ENCODE peak calls at places on chromosomes 7 and 10, in six cellular contexts. D is A549, M is HepG2, K is IMR-90, J is K562, E is GM12878. I is an unnamed sample.

GRCh38 chr10:72045586-72045985 is 42.8 kb downstream of the SPOCK2 start:
- DNase-seq in D (no peak), M (no peak), K (no peak), J (no peak), E (no peak), I (no peak)

GRCh38 chr10:127600479-127600878 is 51.4 kb downstream of the NPS start:
- DNase-seq in D (no peak), M (peak; percentile 9), K (no peak), J (no peak), E (no peak), I (no peak)

GRCh38 chr10:15293862-15294835 is 76.9 kb downstream of the FAM171A1 start:
- DNase-seq in D (no peak), M (no peak), K (peak; percentile 25), J (no peak), E (no peak), I (no peak)

GRCh38 chr7:76225379-76225778 is 23.7 kb downstream of the SRRM3 start:
- DNase-seq in D (no peak), M (no peak), K (peak; percentile 23), J (peak; percentile 77), E (no peak), I (peak; percentile 40)

GRCh38 chr10:123134058-123134914 is 1.5 kb upstream of the HMX3 start:
- DNase-seq in D (no peak), M (no peak), K (no peak), J (peak; percentile 20), E (no peak), I (no peak)

GRCh38 chr10:78650122-78650521 is 418.6 kb upstream of the ZMIZ1 start:
- DNase-seq in D (no peak), M (no peak), K (peak; percentile 28), J (no peak), E (no peak), I (no peak)

GRCh38 chr7:20598479-20599419 is 16.7 kb upstream of the ABCB5 start:
- DNase-seq in D (peak; percentile 71), M (peak; percentile 35), K (peak; percentile 71), J (peak; percentile 38), E (peak; percentile 43), I (peak; percentile 49)

GRCh38 chr7:1278543-1278942 is 45.9 kb downstream of the UNCX start:
- DNase-seq in D (no peak), M (no peak), K (no peak), J (no peak), E (no peak), I (no peak)

GRCh38 chr10:110772454-110773025 is 99.2 kb upstream of the PDCD4 start:
- DNase-seq in D (no peak), M (no peak), K (no peak), J (no peak), E (no peak), I (no peak)

GRCh38 chr10:58264780-58265179 is 2.9 kb downstream of the IPMK start:
- DNase-seq in D (no peak), M (no peak), K (no peak), J (no peak), E (no peak), I (peak; percentile 15)

GRCh38 chr7:115229401-115230083 is 307.6 kb downstream of the MDFIC start:
- DNase-seq in D (no peak), M (peak; percentile 1), K (no peak), J (no peak), E (no peak), I (no peak)

GRCh38 chr7:128763541-128763940 is 12.1 kb downstream of the OPN1SW start:
- DNase-seq in D (no peak), M (no peak), K (no peak), J (no peak), E (no peak), I (no peak)

GRCh38 chr10:132407243-132407746 is 10.3 kb downstream of the PWWP2B start:
- DNase-seq in D (no peak), M (peak; percentile 58), K (no peak), J (no peak), E (no peak), I (no peak)

GRCh38 chr10:108147346-108147745 is 982.8 kb upstream of the SORCS1 start:
- DNase-seq in D (no peak), M (no peak), K (no peak), J (no peak), E (no peak), I (no peak)

GRCh38 chr10:122154733-122155366 is 116.2 kb upstream of the BTBD16 start:
- DNase-seq in D (no peak), M (no peak), K (peak; percentile 83), J (peak; percentile 12), E (no peak), I (no peak)

GRCh38 chr10:47396311-47396717 is 12.2 kb upstream of the ZNF488 start:
- DNase-seq in D (no peak), M (peak; percentile 18), K (no peak), J (no peak), E (no peak), I (no peak)

GRCh38 chr10:1364151-1364910 is 308.1 kb downstream of the WDR37 start:
- DNase-seq in D (no peak), M (no peak), K (no peak), J (no peak), E (no peak), I (no peak)

GRCh38 chr10:3124412-3125175 is 48.0 kb downstream of the PITRM1 start:
- DNase-seq in D (no peak), M (no peak), K (no peak), J (no peak), E (no peak), I (no peak)

GRCh38 chr10:3119796-3120459 is 52.6 kb downstream of the PFKP start:
- DNase-seq in D (peak; percentile 56), M (no peak), K (peak; percentile 25), J (peak; percentile 51), E (no peak), I (peak; percentile 66)

GRCh38 chr10:3122034-3122433 is 50.5 kb downstream of the PITRM1 start:
- DNase-seq in D (no peak), M (no peak), K (no peak), J (no peak), E (no peak), I (no peak)

GRCh38 chr10:3123571-3124411 is 48.8 kb downstream of the PITRM1 start:
- DNase-seq in D (no peak), M (no peak), K (no peak), J (no peak), E (no peak), I (no peak)

DNA sequence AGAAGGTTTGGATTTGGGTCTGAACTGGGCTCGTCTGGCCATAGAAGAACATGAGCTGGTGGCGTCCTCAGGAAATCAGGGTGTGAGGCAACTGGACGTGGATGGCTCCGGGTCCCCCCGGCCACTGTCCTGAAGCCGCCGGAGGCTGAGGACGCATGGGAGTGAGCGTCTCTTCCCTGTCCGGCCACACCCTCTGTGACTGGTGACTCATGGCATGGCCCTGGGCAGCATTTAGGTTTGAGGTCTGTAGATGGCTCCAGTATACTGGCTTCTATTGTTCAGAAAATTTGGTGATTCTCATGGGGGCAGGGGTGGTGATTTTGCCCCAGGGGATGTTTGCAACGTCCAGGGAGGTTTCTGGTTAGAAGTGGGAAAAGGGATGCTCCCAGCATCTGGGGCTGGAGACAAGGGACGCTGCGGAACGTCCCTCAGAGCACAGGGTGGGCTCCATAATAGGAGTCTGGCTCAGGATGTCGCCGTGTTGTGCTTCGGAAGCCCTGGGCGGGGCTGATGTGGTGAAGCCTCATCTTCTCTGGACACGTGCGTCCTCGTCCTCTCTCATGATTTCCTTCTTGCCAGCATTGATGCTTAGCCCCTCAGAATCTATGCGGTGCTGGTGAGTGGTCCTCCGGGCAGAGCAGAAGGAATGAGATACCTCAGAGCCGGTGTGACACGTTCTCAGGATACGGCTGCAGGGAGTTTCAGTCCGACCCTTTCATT is 49.9 kb downstream of the PITRM1 start:
- DNase-seq in D (no peak), M (no peak), K (no peak), J (no peak), E (no peak), I (no peak)
- TF ChIP-seq BHLHE40 in D (no peak), M (no peak), K (no peak), J (no peak), E (no peak), I (no peak)

GRCh38 chr7:38748056-38748610 is 117.0 kb upstream of the AMPH start:
- DNase-seq in D (peak; percentile 38), M (no peak), K (peak; percentile 36), J (peak; percentile 20), E (no peak), I (no peak)
- TF ChIP-seq BHLHE40 in D (no peak), M (no peak), K (no peak), J (no peak), E (no peak), I (no peak)

GRCh38 chr10:28995497-28995896 is 293.4 kb upstream of the LYZL1 start:
- DNase-seq in D (no peak), M (no peak), K (no peak), J (no peak), E (no peak), I (no peak)

GRCh38 chr10:28993056-28993455 is 295.8 kb upstream of the LYZL1 start:
- DNase-seq in D (no peak), M (no peak), K (no peak), J (no peak), E (no peak), I (no peak)

GRCh38 chr10:28991326-28991725 is 297.5 kb upstream of the LYZL1 start:
- DNase-seq in D (peak; percentile 88), M (peak; percentile 30), K (peak; percentile 78), J (no peak), E (no peak), I (no peak)

GRCh38 chr10:28988980-28989379 is 299.9 kb upstream of the LYZL1 start:
- DNase-seq in D (no peak), M (no peak), K (no peak), J (no peak), E (no peak), I (no peak)

DNA sequence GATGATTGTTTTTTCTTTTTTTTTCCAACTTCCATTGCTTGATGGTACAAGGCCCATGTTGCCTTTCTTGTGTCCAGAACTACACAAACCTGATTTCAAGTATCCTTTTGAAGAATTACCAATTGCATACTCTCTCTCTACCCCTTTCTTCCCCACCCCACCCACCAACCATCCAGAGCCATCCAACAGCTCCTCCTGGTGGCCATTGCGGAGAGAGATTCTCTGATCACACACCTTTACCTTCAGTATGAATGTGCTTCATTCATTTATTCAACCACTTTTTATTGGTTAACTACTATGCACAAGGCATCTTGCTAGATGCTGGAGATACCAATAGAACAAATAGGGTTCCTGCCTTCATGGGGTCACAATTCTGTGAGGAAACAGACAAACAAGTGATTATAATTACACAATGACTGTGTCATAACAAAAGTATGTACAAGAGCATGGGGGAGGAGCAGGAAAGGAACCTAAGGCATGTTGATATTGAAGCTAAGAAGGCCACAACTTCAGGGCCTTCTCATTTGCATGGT is 297.1 kb upstream of the LYZL1 start:
- DNase-seq in D (peak; percentile 82), M (peak; percentile 50), K (peak; percentile 53), J (peak; percentile 69), E (no peak), I (peak; percentile 53)
- TF ChIP-seq BHLHE40 in D (no peak), M (no peak), K (no peak), J (no peak), E (no peak), I (no peak)

DNA sequence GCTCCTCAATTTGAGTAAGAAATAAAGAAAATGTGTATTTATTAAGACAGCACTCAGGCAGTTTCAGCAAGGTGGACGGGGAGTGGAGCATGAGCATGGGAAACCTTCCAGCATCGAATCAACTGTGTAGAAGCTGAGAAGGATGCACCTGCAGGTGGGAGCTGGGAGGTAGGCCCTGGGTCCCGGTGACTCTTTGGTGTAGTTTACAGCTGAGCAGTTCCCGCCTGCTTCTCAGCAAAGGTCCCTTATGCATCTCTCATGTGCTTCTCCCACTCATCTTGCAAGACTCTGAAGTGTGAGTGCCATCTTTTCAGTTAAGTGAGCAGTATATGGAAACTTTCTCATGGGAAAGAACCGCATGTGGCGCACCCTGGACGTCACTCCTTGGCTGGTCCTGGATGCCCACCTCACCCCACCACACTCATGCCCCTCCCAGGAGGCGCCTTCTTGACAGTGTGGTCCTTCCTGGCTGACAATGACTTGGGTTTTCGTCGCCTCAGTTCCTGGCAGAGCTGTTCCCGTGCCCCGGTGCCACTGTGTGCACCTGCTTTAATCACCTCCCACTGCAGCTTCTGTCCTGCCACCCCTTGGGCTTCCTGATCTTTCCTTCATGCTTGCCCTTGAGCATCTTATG is 19.8 kb upstream of the PURB start:
- DNase-seq in D (no peak), M (no peak), K (no peak), J (no peak), E (no peak), I (no peak)
- TF ChIP-seq BHLHE40 in D (no peak), M (no peak), K (no peak), J (no peak), E (no peak), I (no peak)